ENCODE peak calls at places on chromosomes 13 and 19, in ten cellular contexts. R is cardiac fibroblast, Z is endothelial cell, O is heart left ventricle, E is GM12865, B is adrenal gland, I is mucosa of descending colon, A is HL-60, K is stomach, P is CD14-positive monocyte. T is an unnamed sample.

GRCh38 chr13:75946746-75947397 is 310.7 kb downstream of the LMO7 start:
- DNase-seq in R (no peak), Z (no peak), O (no peak), E (no peak), B (no peak), I (no peak), A (no peak), K (no peak), P (no peak), T (no peak)

GRCh38 chr19:57813919-57814504 is 701 bp downstream of the ZNF552 start:
- DNase-seq in R (no peak), Z (no peak), O (no peak), E (no peak), B (no peak), I (peak), A (no peak), K (no peak), P (no peak), T (no peak)

GRCh38 chr19:50556236-50557008 is 11.8 kb downstream of the LRRC4B start:
- DNase-seq in R (peak), Z (peak), O (peak), E (peak), B (peak), I (peak), A (peak), K (peak), P (peak), T (peak)

GRCh38 chr19:45440873-45441654 is 17.3 kb upstream of the ERCC1 start:
- DNase-seq in R (peak), Z (peak), O (no peak), E (no peak), B (no peak), I (no peak), A (no peak), K (no peak), P (no peak), T (no peak)

GRCh38 chr19:9862897-9863296 is 27.8 kb downstream of the PIN1 start:
- DNase-seq in R (no peak), Z (no peak), O (no peak), E (no peak), B (no peak), I (no peak), A (no peak), K (no peak), P (no peak), T (no peak)

GRCh38 chr19:9858766-9859165 is 23.6 kb downstream of the PIN1 start:
- DNase-seq in R (no peak), Z (no peak), O (no peak), E (no peak), B (no peak), I (no peak), A (no peak), K (no peak), P (no peak), T (no peak)

GRCh38 chr19:36604656-36605100 is 435 bp upstream of the ZNF382 start:
- DNase-seq in R (peak), Z (peak), O (peak), E (peak), B (peak), I (peak), A (peak), K (peak), P (peak), T (peak)

GRCh38 chr13:51799261-51799660 is 4.7 kb downstream of the DHRS12 start:
- DNase-seq in R (no peak), Z (no peak), O (no peak), E (no peak), B (no peak), I (no peak), A (no peak), K (no peak), P (no peak), T (no peak)

GRCh38 chr19:49331616-49332055 is 3.6 kb upstream of the CD37 start:
- DNase-seq in R (peak), Z (no peak), O (no peak), E (peak), B (no peak), I (peak), A (peak), K (peak), P (peak), T (no peak)

GRCh38 chr19:6587998-6588507 is 2.9 kb downstream of the CD70 start:
- DNase-seq in R (no peak), Z (no peak), O (no peak), E (peak), B (no peak), I (no peak), A (no peak), K (no peak), P (no peak), T (no peak)

GRCh38 chr13:50124536-50125305 is 109.5 kb downstream of the KCNRG start:
- DNase-seq in R (peak), Z (peak), O (peak), E (peak), B (peak), I (peak), A (no peak), K (peak), P (peak), T (peak)

GRCh38 chr19:577439-578392 is 5.3 kb downstream of the BSG start:
- DNase-seq in R (no peak), Z (no peak), O (no peak), E (no peak), B (no peak), I (no peak), A (no peak), K (no peak), P (no peak), T (no peak)

GRCh38 chr13:60758637-60759036 is 361.6 kb downstream of the TDRD3 start:
- DNase-seq in R (no peak), Z (no peak), O (no peak), E (no peak), B (no peak), I (no peak), A (no peak), K (no peak), P (no peak), T (no peak)

GRCh38 chr19:23403581-23404324 is 8.5 kb upstream of the ZNF91 start:
- DNase-seq in R (no peak), Z (no peak), O (no peak), E (no peak), B (no peak), I (peak), A (no peak), K (no peak), P (no peak), T (no peak)

GRCh38 chr13:66532146-66532545 is 698.0 kb downstream of the PCDH9 start:
- DNase-seq in R (peak), Z (no peak), O (no peak), E (no peak), B (no peak), I (no peak), A (no peak), K (no peak), P (no peak), T (no peak)

GRCh38 chr13:65966991-65967451 is 1263.1 kb downstream of the PCDH9 start:
- DNase-seq in R (peak), Z (no peak), O (no peak), E (peak), B (no peak), I (no peak), A (peak), K (no peak), P (no peak), T (no peak)

GRCh38 chr19:11697284-11697855 is 41.4 kb downstream of the ZNF823 start:
- DNase-seq in R (no peak), Z (no peak), O (no peak), E (no peak), B (no peak), I (no peak), A (no peak), K (no peak), P (no peak), T (no peak)

DNA sequence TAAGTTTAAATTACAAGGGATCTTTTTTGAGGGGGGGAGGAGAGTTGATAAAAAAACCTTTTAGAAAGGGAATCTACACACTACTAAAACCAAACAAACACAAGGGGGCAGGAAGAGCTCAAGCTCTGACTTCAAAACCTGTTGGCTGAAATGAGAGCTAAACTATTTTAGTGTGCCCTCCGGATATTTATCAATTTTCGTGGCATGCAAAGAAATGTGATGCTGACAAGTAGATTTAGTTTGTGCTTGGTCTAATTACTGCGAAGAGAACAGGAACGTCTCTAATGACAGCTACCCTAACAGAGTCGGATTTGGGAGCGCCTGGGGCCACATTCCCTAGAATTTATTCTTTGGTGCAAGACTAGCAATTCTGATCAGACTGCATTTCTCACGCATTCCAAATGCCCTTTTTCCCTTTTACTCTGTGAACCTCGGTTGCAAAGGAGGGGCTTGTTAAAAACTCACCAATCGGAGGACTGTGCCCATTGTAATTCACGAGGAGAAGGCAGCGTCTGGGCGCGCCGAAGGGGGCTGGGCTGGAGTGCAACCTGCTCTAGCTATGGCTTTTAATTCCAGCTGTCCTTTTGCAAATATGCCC is 804 bp upstream of the FREM2 start:
- DNase-seq in R (peak), Z (peak), O (no peak), E (peak), B (no peak), I (peak), A (no peak), K (no peak), P (no peak), T (no peak)
- TF ChIP-seq CTCF in R (no peak), Z (no peak), O (peak), E (no peak), B (no peak), I (no peak), A (no peak), K (no peak), P (no peak), T (peak)

DNA sequence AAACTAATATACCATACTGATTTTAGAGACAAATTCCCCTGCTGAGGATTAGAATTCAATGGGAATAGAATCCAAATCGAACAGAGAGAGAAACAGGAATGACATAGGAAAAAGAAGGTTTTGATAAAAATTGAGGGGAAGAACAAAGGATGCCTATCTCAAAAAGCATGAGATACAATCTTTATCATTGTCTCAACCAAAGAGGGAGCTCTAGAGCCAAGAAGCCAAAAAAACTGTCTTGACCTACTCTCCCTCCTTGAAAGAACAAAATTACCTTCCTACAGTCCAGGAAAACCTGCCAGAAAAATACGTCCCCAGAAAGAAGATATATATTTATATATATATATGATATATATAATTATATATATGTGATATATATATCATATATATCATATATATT is 39.2 kb upstream of the MIR17HG start:
- DNase-seq in R (no peak), Z (no peak), O (no peak), E (peak), B (no peak), I (no peak), A (no peak), K (no peak), P (no peak), T (no peak)
- TF ChIP-seq CTCF in R (no peak), Z (no peak), O (no peak), E (peak), B (no peak), I (no peak), A (no peak), K (no peak), P (no peak), T (no peak)

GRCh38 chr13:53338760-53339159 is 310.1 kb downstream of the OLFM4 start:
- DNase-seq in R (no peak), Z (no peak), O (no peak), E (no peak), B (no peak), I (no peak), A (no peak), K (no peak), P (no peak), T (no peak)
- TF ChIP-seq CTCF in R (no peak), Z (peak), O (no peak), E (no peak), B (no peak), I (no peak), A (no peak), K (no peak), P (no peak), T (peak)

DNA sequence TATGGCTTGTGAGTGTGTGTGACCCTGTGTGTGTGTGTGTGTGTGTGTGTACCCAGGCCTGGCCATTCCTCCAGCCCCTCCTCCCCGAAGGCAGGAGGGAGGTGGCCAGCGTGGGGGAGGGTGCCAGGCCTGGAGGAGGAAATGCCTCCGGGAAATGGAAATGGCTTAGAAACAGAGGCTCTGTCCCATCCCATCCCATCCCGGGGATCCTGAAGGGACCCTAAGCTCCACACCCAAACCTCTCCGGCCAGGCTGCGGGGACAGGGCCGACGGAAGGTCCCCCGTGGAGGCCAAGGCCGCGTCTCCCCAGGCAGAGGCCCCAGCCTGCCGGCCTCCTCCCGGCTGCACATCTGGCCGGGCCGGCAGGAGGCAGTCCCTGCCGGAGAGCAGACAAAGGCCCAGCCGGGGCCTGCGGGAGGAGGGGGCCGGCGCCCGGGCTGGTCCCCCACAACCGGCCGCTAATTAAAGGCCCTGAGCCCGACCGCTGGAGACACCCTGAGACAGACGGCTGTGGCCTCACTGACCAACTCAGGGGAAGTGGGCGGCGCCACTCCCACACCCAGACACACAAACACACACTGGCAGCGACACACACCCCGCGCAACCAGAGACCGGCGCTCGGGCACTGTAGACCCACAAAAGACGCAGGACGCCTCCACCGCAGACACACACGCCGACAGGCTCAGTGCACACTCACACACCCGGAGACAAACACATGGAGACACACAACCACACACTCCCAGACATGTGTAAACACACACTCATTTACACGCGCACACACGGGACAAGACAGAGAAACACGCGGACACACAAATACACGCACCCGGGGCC is 1.1 kb downstream of the ADAMTS10 start:
- DNase-seq in R (peak), Z (peak), O (peak), E (no peak), B (peak), I (peak), A (no peak), K (peak), P (no peak), T (peak)
- TF ChIP-seq CTCF in R (no peak), Z (no peak), O (peak), E (no peak), B (no peak), I (no peak), A (no peak), K (no peak), P (no peak), T (no peak)

GRCh38 chr19:16116067-16116466 is 4.4 kb downstream of the RAB8A start:
- DNase-seq in R (no peak), Z (no peak), O (no peak), E (no peak), B (no peak), I (no peak), A (no peak), K (no peak), P (no peak), T (no peak)

GRCh38 chr19:16118489-16119033 is 6.9 kb downstream of the RAB8A start:
- DNase-seq in R (no peak), Z (no peak), O (no peak), E (peak), B (no peak), I (peak), A (peak), K (peak), P (peak), T (no peak)

GRCh38 chr19:16115309-16116039 is 3.8 kb downstream of the RAB8A start:
- DNase-seq in R (no peak), Z (no peak), O (no peak), E (no peak), B (no peak), I (no peak), A (no peak), K (no peak), P (no peak), T (no peak)

GRCh38 chr19:16121141-16121540 is 9.5 kb downstream of the RAB8A start:
- DNase-seq in R (no peak), Z (no peak), O (no peak), E (no peak), B (no peak), I (no peak), A (no peak), K (no peak), P (no peak), T (no peak)

DNA sequence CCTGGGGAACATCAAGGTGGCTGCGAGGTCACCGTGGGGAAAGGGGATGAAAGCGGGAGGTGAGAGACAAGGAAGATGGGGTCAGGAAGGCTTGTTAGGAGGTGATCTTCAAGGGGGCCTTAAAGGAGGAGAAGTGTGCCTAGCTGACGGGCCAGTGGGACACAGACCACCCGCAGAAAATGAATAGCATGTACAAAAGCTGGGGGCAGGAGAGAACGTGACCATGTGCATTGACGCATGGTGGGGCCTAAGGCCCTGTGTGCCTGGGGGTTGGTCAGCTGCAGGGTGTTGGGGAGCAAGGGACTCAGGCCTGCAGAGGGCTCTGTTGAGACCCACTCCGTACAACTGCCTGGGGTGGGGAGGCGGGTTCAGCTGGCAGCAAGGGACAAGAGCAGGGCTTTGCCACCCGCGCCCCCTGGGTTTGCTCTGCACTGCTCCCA is 5.9 kb downstream of the RAB8A start:
- DNase-seq in R (no peak), Z (no peak), O (no peak), E (peak), B (no peak), I (no peak), A (peak), K (no peak), P (no peak), T (no peak)
- TF ChIP-seq CTCF in R (no peak), Z (no peak), O (no peak), E (peak), B (no peak), I (no peak), A (peak), K (no peak), P (no peak), T (no peak)

DNA sequence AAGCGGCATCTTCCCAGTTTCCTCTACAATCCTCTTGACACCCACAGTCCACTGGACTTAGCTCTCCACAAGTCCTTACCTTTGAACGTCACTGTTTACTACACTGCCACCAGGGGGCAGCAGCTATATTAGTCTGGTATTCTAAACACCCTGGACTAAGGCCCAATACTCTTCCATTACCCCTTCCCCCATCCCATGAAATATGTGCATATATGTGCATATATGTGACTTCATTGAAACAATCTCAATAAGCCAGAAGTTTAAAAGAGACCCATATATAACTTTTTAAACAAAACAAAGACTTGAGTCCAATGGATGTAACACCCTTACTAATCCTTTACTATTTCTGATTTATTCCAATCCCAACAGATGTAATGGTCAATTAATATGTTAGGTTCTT is 15.5 kb downstream of the GGACT start:
- DNase-seq in R (peak), Z (peak), O (peak), E (peak), B (peak), I (peak), A (peak), K (peak), P (peak), T (peak)
- TF ChIP-seq CTCF in R (peak), Z (peak), O (peak), E (peak), B (peak), I (peak), A (peak), K (peak), P (peak), T (peak)